ENCODE peak calls at places on chromosome 6, in ten cellular contexts. S, G, P, U, A, K, J, E, M and C are unnamed samples.

GRCh38 chr6:146135167-146135566 is 106.3 kb downstream of the GRM1 start:
- DNase-seq in S (no peak), G (no peak), P (no peak), U (no peak), A (no peak), K (peak), J (no peak), E (no peak), M (no peak), C (no peak)

GRCh38 chr6:57294829-57295228 is 22.6 kb upstream of the PRIM2 start:
- DNase-seq in S (no peak), G (no peak), P (no peak), U (no peak), A (no peak), K (no peak), J (no peak), E (peak), M (no peak), C (no peak)

GRCh38 chr6:109124219-109124618 is 28.9 kb downstream of the CEP57L1 start:
- DNase-seq in S (no peak), G (no peak), P (no peak), U (no peak), A (no peak), K (no peak), J (no peak), E (no peak), M (no peak), C (no peak)

GRCh38 chr6:167493961-167494697 is 169.2 kb downstream of the TTLL2 start:
- DNase-seq in S (no peak), G (peak), P (no peak), U (no peak), A (no peak), K (no peak), J (peak), E (no peak), M (no peak), C (no peak)

GRCh38 chr6:21003780-21004541 is 469.7 kb downstream of the CDKAL1 start:
- DNase-seq in S (peak), G (no peak), P (no peak), U (no peak), A (peak), K (peak), J (no peak), E (no peak), M (peak), C (peak)

GRCh38 chr6:155524249-155524651 is 68.6 kb upstream of the NOX3 start:
- DNase-seq in S (peak), G (no peak), P (no peak), U (no peak), A (no peak), K (peak), J (no peak), E (no peak), M (peak), C (peak)

GRCh38 chr6:119110601-119111548 is 32.4 kb upstream of the FAM184A start:
- DNase-seq in S (peak), G (no peak), P (no peak), U (peak), A (peak), K (peak), J (no peak), E (no peak), M (peak), C (peak)

GRCh38 chr6:125670586-125670985 is 78.8 kb upstream of the HEY2 start:
- DNase-seq in S (peak), G (peak), P (no peak), U (peak), A (no peak), K (no peak), J (peak), E (no peak), M (peak), C (peak)

GRCh38 chr6:137412562-137412961 is 81.6 kb downstream of the OLIG3 start:
- DNase-seq in S (peak), G (no peak), P (no peak), U (no peak), A (no peak), K (no peak), J (no peak), E (no peak), M (no peak), C (no peak)

GRCh38 chr6:168192195-168192900 is 113.3 kb upstream of the FRMD1 start:
- DNase-seq in S (no peak), G (peak), P (no peak), U (no peak), A (no peak), K (no peak), J (no peak), E (peak), M (no peak), C (no peak)

GRCh38 chr6:13248549-13248948 is 79.8 kb downstream of the TBC1D7 start:
- DNase-seq in S (no peak), G (no peak), P (no peak), U (no peak), A (no peak), K (no peak), J (no peak), E (no peak), M (no peak), C (no peak)

GRCh38 chr6:110744991-110745390 is 70.3 kb downstream of the CDK19 start:
- DNase-seq in S (no peak), G (no peak), P (no peak), U (no peak), A (no peak), K (no peak), J (no peak), E (no peak), M (no peak), C (no peak)

GRCh38 chr6:130485870-130486269 is 120.1 kb downstream of the TMEM200A start:
- DNase-seq in S (no peak), G (no peak), P (no peak), U (no peak), A (no peak), K (no peak), J (no peak), E (no peak), M (no peak), C (no peak)

GRCh38 chr6:152973916-152974315 is 8.9 kb downstream of the FBXO5 start:
- DNase-seq in S (no peak), G (no peak), P (no peak), U (no peak), A (no peak), K (no peak), J (no peak), E (no peak), M (no peak), C (no peak)

DNA sequence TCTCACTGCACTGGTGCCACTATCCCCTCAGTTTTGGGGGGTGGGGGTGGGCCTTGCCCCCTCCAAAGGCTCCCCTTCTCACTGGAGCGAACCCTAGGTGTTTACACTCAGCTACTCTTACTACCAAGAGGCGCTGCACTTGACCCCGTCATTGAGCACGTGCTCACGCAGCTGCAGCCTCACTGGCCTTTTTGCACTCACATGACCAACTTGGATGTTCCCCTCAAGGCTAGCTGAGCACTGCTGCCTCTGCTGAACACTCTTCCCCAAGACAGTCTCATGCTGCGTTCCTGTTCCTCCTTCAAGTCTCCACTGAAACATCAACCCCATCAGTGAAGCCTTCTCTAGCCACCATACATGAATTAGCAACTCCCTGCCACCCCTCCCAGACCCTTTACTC is 4.1 kb downstream of the SOD2 start:
- DNase-seq in S (no peak), G (no peak), P (no peak), U (no peak), A (no peak), K (no peak), J (no peak), E (no peak), M (no peak), C (no peak)
- H3K4me3 ChIP-seq in S (no peak), G (peak), P (peak), U (no peak), A (no peak), K (no peak), J (peak), E (no peak), M (no peak), C (no peak)

GRCh38 chr6:16759646-16760535 is 1.4 kb downstream of the ATXN1 start:
- DNase-seq in S (peak), G (peak), P (peak), U (peak), A (peak), K (peak), J (peak), E (peak), M (peak), C (peak)
- TF ChIP-seq CTCF in S (peak), G (no peak), P (no peak), U (peak), A (peak), K (no peak), J (peak), E (no peak), M (no peak), C (peak)

DNA sequence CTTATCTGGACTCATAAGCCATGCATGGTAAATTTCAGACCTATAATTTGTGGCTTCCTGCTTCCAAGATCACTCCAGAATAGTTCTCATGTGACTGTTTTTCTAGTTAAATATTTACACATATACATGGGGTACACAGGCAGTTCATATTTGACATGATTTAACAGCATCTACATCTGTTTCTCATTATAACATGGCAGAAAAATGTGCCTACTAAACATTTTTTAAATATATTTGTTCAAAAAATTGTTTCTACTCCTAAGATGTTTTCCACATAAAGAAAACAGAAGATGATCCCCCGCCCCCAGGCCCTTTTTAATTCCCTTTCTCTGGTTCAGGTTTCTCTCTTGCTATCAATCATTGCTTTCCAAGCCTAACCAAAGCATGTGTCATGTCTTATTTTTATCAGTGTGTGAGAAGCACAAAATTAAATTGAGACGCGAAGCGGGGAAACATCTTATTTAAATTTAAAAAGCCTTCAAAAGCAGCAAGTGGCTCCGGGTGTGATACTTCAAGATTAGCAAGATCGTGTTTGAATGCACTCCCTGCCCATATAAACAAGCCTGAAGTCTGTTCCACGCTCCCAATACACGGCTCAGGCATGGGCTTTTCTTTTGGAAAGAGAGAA is 37.3 kb downstream of the IPCEF1 start:
- DNase-seq in S (peak), G (no peak), P (no peak), U (no peak), A (no peak), K (peak), J (no peak), E (no peak), M (no peak), C (peak)
- H3K4me3 ChIP-seq in S (peak), G (no peak), P (no peak), U (no peak), A (no peak), K (peak), J (no peak), E (no peak), M (no peak), C (no peak)

DNA sequence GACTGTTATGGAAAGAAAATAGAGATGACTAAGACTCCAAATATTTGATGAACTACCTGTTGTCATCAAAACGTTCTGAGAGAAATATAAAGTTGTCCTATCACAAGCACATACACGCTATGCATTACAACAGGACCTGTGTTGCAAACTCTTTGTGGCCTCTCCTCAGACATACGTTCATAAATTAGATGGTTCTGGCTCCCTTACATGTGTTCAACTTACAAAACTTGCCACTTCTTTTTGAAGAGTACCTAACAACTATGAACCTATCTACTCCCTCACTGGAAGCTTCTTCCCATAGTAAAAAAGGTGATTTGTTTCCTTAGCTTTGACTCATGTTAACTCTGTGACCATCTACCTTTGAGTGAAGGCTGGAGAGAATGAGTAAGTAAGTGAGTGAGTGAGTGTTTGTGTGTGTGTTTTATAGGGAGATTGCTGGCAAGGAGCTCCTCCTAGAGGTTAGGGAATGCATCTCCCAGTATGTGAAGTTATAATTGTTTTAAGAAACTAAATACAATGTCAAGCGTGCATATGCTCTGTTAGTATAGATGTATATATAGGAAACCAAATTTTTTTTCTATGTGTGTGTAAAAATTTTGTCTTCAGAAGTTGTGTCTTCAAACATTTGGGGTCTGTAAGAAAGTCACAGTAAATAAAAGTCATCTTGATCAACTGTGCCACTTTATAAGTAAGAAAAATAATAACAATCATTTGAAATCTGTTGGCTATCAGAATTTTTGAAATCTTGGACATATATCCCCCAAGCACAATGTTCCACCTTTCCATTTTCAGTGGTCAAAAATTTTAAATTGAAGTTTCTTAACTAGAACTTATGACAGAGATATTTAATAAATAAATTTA is 1211.1 kb upstream of the GJE1 start:
- DNase-seq in S (peak), G (no peak), P (no peak), U (peak), A (peak), K (peak), J (no peak), E (no peak), M (peak), C (peak)
- TF ChIP-seq CTCF in S (peak), G (peak), P (peak), U (peak), A (peak), K (peak), J (peak), E (peak), M (peak), C (peak)

DNA sequence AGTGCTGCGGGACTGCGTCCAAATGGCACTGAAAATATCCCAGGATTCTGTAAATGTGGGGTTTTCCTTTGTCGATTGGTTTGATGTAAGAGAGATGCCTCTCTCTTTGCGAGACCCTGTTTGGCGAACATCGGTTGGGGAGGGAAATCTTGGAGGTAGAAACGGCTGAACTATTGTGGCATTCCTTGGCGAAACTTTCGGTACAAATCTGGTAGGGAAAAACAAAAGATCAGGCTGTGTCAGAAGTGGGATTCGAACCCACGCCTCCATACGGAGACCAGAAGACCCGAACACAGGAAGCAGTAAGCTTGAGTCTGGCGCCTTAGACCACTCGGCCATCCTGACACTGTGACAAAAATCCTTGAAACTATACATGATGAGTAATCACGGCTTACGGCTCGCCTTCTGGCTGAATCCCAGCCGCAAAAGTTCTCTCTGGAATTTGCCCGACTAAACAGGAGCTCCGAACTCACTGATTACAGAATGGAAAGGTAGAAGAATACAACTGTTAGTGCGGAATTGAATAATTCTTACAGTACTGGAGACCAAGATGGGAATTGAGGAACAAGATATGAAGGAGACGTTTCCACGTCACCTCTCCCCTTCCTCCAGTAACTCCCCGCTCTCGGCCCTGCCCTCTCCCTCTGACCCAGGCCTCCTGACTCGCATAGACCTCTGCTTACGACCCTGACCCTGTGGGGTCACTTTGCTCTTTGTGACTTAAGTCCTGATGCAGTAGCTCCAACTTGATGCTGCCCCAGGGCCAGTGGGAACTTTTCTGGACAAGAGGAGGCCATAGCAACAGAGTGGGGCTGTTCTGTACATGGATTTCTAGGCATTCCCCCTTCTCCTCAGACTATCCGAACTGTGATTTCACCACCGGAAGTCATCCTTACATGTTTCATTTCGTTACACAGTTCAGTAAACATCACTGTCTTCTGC is 132.8 kb upstream of the ZNF184 start:
- DNase-seq in S (peak), G (no peak), P (no peak), U (peak), A (no peak), K (peak), J (no peak), E (no peak), M (peak), C (peak)
- H3K4me3 ChIP-seq in S (peak), G (no peak), P (no peak), U (peak), A (no peak), K (peak), J (peak), E (no peak), M (peak), C (peak)

GRCh38 chr6:332671-333070 is 40.4 kb downstream of the DUSP22 start:
- DNase-seq in S (peak), G (no peak), P (no peak), U (no peak), A (no peak), K (peak), J (no peak), E (no peak), M (no peak), C (peak)
- TF ChIP-seq CTCF in S (no peak), G (no peak), P (no peak), U (no peak), A (no peak), K (no peak), J (no peak), E (no peak), M (no peak), C (no peak)

GRCh38 chr6:11023032-11023431 is 21.1 kb downstream of the ELOVL2 start:
- DNase-seq in S (no peak), G (no peak), P (no peak), U (no peak), A (no peak), K (no peak), J (no peak), E (no peak), M (no peak), C (no peak)
- H3K4me3 ChIP-seq in S (no peak), G (no peak), P (no peak), U (no peak), A (no peak), K (no peak), J (no peak), E (no peak), M (no peak), C (no peak)

DNA sequence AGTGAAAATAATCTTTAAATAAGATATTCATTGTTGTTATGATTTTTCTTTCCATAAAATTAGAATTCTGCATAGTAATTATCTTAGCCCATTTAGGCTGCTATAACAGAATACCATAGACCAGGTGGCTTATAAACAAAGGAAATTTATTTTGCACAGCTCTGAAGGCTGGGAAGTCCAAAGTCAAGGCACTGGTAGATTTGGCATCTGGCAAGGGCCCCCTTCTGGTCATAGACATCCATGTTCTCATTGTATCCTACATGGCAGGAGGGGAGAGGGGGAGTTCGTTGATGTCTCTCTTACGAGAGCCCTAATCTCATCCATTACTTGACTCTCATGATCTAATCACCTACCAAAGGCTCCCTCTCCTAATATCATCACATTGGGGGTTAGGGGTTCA is 175.0 kb upstream of the CCN2 start:
- DNase-seq in S (no peak), G (no peak), P (no peak), U (no peak), A (no peak), K (no peak), J (no peak), E (no peak), M (no peak), C (no peak)
- TF ChIP-seq CTCF in S (peak), G (no peak), P (no peak), U (no peak), A (no peak), K (no peak), J (no peak), E (no peak), M (no peak), C (no peak)